ENCODE peak calls at places on chromosomes 5 and 9, in ten cellular contexts. F, V, G, R, I, X, D, N, B and O are unnamed samples.

GRCh38 chr5:128225245-128226030 is 141.9 kb downstream of the SLC12A2 start:
- DNase-seq in G (no peak), X (no peak), B (no peak), V (no peak), R (no peak), I (no peak), N (no peak), D (peak), F (no peak), O (no peak)

GRCh38 chr5:135233477-135233876 is 165.6 kb downstream of the MACROH2A1 start:
- DNase-seq in G (no peak), X (no peak), B (no peak), D (no peak), V (no peak), F (no peak), N (no peak), I (no peak), R (no peak), O (no peak)

GRCh38 chr9:25117791-25118190 is 560.5 kb downstream of the TUSC1 start:
- DNase-seq in V (no peak), G (no peak), D (no peak), F (no peak), B (no peak), X (no peak), R (no peak), I (no peak), N (no peak), O (no peak)

GRCh38 chr9:35740243-35740642 is 7.8 kb downstream of the CREB3 start:
- DNase-seq in F (no peak), G (no peak), B (no peak), D (no peak), R (no peak), N (no peak), I (no peak), X (no peak), V (no peak), O (no peak)

GRCh38 chr5:107772418-107773310 is 101.9 kb upstream of the EFNA5 start:
- DNase-seq in D (no peak), G (no peak), F (no peak), I (no peak), B (no peak), R (no peak), N (no peak), V (no peak), X (no peak), O (peak)

GRCh38 chr9:136451221-136451877 is 11.7 kb upstream of the INPP5E start:
- DNase-seq in G (no peak), I (no peak), B (no peak), N (no peak), R (no peak), D (no peak), V (no peak), F (no peak), X (no peak), O (no peak)

GRCh38 chr5:42759456-42759855 is 2.8 kb downstream of the CCDC152 start:
- DNase-seq in G (no peak), F (no peak), N (peak), D (no peak), V (no peak), R (no peak), X (no peak), B (no peak), I (no peak), O (no peak)

GRCh38 chr9:76472925-76473324 is 13.9 kb downstream of the GCNT1 start:
- DNase-seq in V (peak), N (peak), F (no peak), G (no peak), B (no peak), D (peak), I (no peak), R (no peak), X (no peak), O (no peak)

GRCh38 chr5:74870299-74871067 is 4.3 kb upstream of the FAM169A start:
- DNase-seq in D (no peak), B (no peak), V (no peak), X (no peak), N (no peak), G (no peak), I (no peak), R (peak), F (no peak), O (peak)

GRCh38 chr9:94553029-94553938 is 1.6 kb upstream of the PCAT7 start:
- DNase-seq in B (peak), X (no peak), N (no peak), V (peak), F (no peak), I (no peak), G (no peak), D (no peak), R (no peak), O (no peak)

GRCh38 chr9:114717908-114718486 is 36.0 kb upstream of the TEX48 start:
- DNase-seq in X (no peak), V (no peak), N (no peak), F (no peak), B (no peak), G (no peak), R (no peak), D (no peak), I (no peak), O (no peak)

GRCh38 chr5:15003511-15003920 is 131.9 kb upstream of the ANKH start:
- DNase-seq in I (no peak), N (peak), F (peak), D (peak), G (peak), R (peak), X (peak), B (peak), V (peak), O (peak)

GRCh38 chr9:87064311-87064710 is 117.0 kb upstream of the GAS1 start:
- DNase-seq in N (no peak), F (no peak), V (no peak), R (no peak), X (no peak), B (no peak), G (no peak), I (no peak), D (no peak), O (no peak)

GRCh38 chr5:61100425-61100824 is 61.8 kb downstream of the SMIM15 start:
- DNase-seq in D (no peak), F (no peak), X (no peak), G (no peak), V (no peak), R (no peak), B (no peak), N (no peak), I (no peak), O (no peak)

GRCh38 chr5:107284822-107285510 is 385.8 kb downstream of the EFNA5 start:
- DNase-seq in F (no peak), G (no peak), N (no peak), B (no peak), D (peak), V (no peak), R (no peak), I (no peak), X (peak), O (no peak)

GRCh38 chr9:88196456-88196855 is 58.2 kb upstream of the SPATA31C2 start:
- DNase-seq in N (no peak), G (no peak), X (no peak), V (no peak), F (no peak), R (no peak), B (no peak), D (no peak), I (no peak), O (no peak)

GRCh38 chr5:80755634-80756033 is 100.9 kb upstream of the DHFR start:
- DNase-seq in G (no peak), V (no peak), B (no peak), I (no peak), F (no peak), X (no peak), N (no peak), D (peak), R (no peak), O (no peak)

GRCh38 chr9:72577212-72577753 is 55.9 kb downstream of the TMC1 start:
- DNase-seq in F (peak), N (peak), G (peak), I (no peak), V (no peak), D (peak), B (no peak), R (peak), X (peak), O (peak)

GRCh38 chr9:124284940-124285441 is 27.2 kb downstream of the NEK6 start:
- DNase-seq in N (peak), G (no peak), F (no peak), R (peak), I (no peak), X (peak), V (no peak), B (no peak), D (peak), O (no peak)

GRCh38 chr5:124905256-124905655 is 158.8 kb upstream of the ZNF608 start:
- DNase-seq in F (no peak), G (no peak), X (no peak), I (no peak), N (no peak), B (no peak), R (no peak), V (no peak), D (no peak), O (no peak)

GRCh38 chr5:149760700-149761187 is 30.6 kb downstream of the PPARGC1B start:
- DNase-seq in B (no peak), R (no peak), D (peak), V (no peak), G (no peak), I (no peak), F (no peak), X (no peak), N (no peak), O (no peak)

GRCh38 chr5:52693279-52693678 is 94.4 kb upstream of the ITGA1 start:
- DNase-seq in X (peak), G (no peak), D (peak), V (peak), R (no peak), F (no peak), I (no peak), N (peak), B (peak), O (peak)

GRCh38 chr9:7150153-7150890 is 392.5 kb downstream of the KDM4C start:
- DNase-seq in R (no peak), N (no peak), B (no peak), G (no peak), F (no peak), X (no peak), I (no peak), V (peak), D (no peak), O (no peak)

GRCh38 chr9:93595861-93596365 is 19.5 kb downstream of the PHF2 start:
- DNase-seq in V (no peak), I (no peak), R (no peak), B (no peak), D (no peak), F (no peak), N (no peak), G (no peak), X (no peak), O (no peak)

GRCh38 chr5:168159425-168159824 is 132.0 kb upstream of the WWC1 start:
- DNase-seq in V (peak), B (no peak), G (no peak), R (no peak), F (no peak), N (no peak), D (no peak), I (no peak), X (no peak), O (no peak)

GRCh38 chr5:128305341-128305740 is 221.8 kb downstream of the SLC12A2 start:
- DNase-seq in B (no peak), F (no peak), G (no peak), X (peak), V (no peak), R (no peak), I (no peak), D (no peak), N (no peak), O (no peak)

GRCh38 chr5:152305525-152305924 is 99.6 kb downstream of the NMUR2 start:
- DNase-seq in I (no peak), F (no peak), G (no peak), N (no peak), V (no peak), R (no peak), D (no peak), X (no peak), B (peak), O (no peak)

GRCh38 chr9:113131689-113132151 is 19.1 kb upstream of the SLC31A2 start:
- DNase-seq in V (no peak), N (peak), D (peak), X (peak), F (peak), I (no peak), R (no peak), G (no peak), B (no peak), O (peak)

GRCh38 chr5:92401492-92401891 is 1018.4 kb upstream of the ARRDC3 start:
- DNase-seq in F (no peak), V (no peak), I (no peak), G (no peak), B (no peak), D (peak), R (no peak), N (peak), X (peak), O (peak)

GRCh38 chr5:146005264-146005663 is 68.9 kb downstream of the SH3RF2 start:
- DNase-seq in I (no peak), X (no peak), D (no peak), B (no peak), V (no peak), R (no peak), F (no peak), N (no peak), G (no peak), O (no peak)

GRCh38 chr5:2200261-2200965 is 317.7 kb upstream of the IRX4 start:
- DNase-seq in V (peak), X (no peak), N (no peak), B (no peak), F (no peak), D (no peak), G (no peak), I (no peak), R (no peak), O (no peak)

GRCh38 chr9:30943446-30944232 is 1440.8 kb upstream of the ACO1 start:
- DNase-seq in B (no peak), D (no peak), F (no peak), X (no peak), I (no peak), R (no peak), G (no peak), V (no peak), N (no peak), O (no peak)

GRCh38 chr5:56112526-56113121 is 117.9 kb upstream of the IL6ST start:
- DNase-seq in X (peak), V (no peak), G (no peak), F (no peak), D (no peak), B (no peak), R (no peak), N (peak), I (no peak), O (peak)

GRCh38 chr5:107010060-107010459 is 660.7 kb downstream of the EFNA5 start:
- DNase-seq in D (no peak), X (no peak), G (no peak), V (no peak), B (no peak), I (no peak), F (no peak), N (no peak), R (no peak), O (no peak)

GRCh38 chr5:105695916-105696315 is 1974.8 kb downstream of the EFNA5 start:
- DNase-seq in R (no peak), N (no peak), B (no peak), D (no peak), I (no peak), F (no peak), X (no peak), V (no peak), G (no peak), O (no peak)

GRCh38 chr5:68290260-68290674 is 74.7 kb downstream of the PIK3R1 start:
- DNase-seq in V (peak), F (no peak), X (peak), B (no peak), G (peak), N (peak), D (peak), I (no peak), R (no peak), O (peak)

GRCh38 chr5:133423618-133424282 is 188.6 kb downstream of the FSTL4 start:
- DNase-seq in D (peak), F (peak), B (peak), N (peak), R (no peak), X (peak), G (no peak), V (peak), I (peak), O (peak)
- H3K4me3 ChIP-seq in D (no peak), F (no peak), B (no peak), N (no peak), R (no peak), X (no peak), G (no peak), V (no peak), I (no peak), O (peak)

GRCh38 chr9:38422555-38423245 is 1.6 kb downstream of the IGFBPL1 start:
- DNase-seq in R (no peak), F (no peak), N (no peak), D (no peak), B (no peak), I (no peak), G (no peak), V (no peak), X (no peak), O (no peak)
- H3K4me3 ChIP-seq in R (no peak), F (no peak), N (no peak), D (no peak), B (peak), I (no peak), G (no peak), V (no peak), X (no peak), O (no peak)

GRCh38 chr9:129142115-129142514 is 30.9 kb downstream of the PTPA start:
- DNase-seq in I (no peak), N (no peak), X (no peak), V (no peak), B (no peak), R (no peak), G (no peak), D (no peak), F (no peak), O (no peak)

GRCh38 chr9:129140397-129141065 is 29.3 kb downstream of the PTPA start:
- DNase-seq in G (no peak), I (peak), D (peak), F (no peak), R (no peak), N (peak), X (peak), B (peak), V (peak), O (peak)

GRCh38 chr9:129142536-129142935 is 31.3 kb downstream of the PTPA start:
- DNase-seq in I (no peak), X (no peak), N (no peak), V (no peak), R (no peak), G (no peak), B (no peak), F (no peak), D (no peak), O (no peak)

GRCh38 chr9:129139993-129140396 is 28.8 kb downstream of the PTPA start:
- DNase-seq in N (peak), B (peak), V (peak), R (peak), G (peak), F (peak), I (peak), X (peak), D (peak), O (peak)

DNA sequence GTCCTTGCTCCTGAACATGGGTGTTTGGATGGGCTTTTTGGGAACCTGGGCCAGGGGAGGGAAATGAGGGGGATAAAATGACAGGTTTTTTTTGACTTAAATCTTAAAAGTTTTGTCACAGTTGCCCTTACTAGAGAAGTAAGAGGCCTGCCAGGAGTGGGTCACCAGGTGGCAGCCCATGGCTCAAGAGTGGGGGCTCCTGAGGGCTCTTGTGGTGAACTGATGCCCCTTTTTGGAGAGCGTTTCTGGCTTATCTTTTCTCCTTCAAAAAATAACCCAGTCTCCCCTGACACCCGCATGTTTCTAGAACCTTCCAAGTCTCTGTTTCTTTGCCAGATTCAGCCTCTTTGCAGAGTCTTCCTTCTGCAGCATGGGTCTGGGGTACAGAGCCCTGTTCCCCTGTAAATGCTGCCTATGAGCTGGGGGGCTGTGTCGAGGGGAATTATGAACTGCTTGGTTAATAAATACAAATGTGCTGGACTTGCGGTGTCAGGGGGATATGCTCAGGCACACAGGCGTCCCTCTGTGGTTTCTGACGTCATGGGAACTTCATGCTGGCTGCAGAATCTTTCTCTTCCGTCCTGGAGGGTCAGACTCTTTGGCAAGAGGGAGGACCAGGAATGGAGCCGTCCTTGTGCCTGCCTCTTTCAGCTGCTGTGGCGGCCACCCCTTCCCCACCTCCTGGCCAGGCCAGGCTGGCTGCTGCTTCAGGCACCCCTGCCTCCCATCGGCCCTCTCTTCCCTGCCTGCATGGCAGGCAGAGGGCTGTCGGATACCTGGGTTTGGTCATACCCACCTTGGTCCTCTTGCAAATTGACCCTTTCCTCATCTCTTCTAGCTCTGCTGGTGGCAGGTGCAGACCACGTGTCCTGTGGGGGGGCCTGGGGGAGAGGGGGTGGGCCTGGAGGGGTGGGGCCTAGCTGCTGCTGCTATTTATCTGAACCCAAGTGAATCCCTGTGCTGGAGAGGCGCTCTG is 30.1 kb downstream of the PTPA start:
- DNase-seq in I (peak), D (peak), N (peak), B (peak), V (peak), G (peak), F (no peak), X (peak), R (peak), O (peak)
- H3K4me3 ChIP-seq in I (peak), D (peak), N (peak), B (no peak), V (peak), G (peak), F (peak), X (peak), R (peak), O (peak)

GRCh38 chr9:131583836-131584555 is 38.7 kb downstream of the PRRT1B start:
- DNase-seq in G (no peak), R (no peak), V (no peak), B (no peak), X (no peak), D (no peak), N (no peak), I (no peak), F (no peak), O (no peak)

GRCh38 chr9:131585375-131585774 is 40.1 kb downstream of the PRRT1B start:
- DNase-seq in I (peak), F (no peak), X (peak), N (peak), B (no peak), V (no peak), R (no peak), D (no peak), G (no peak), O (no peak)

GRCh38 chr9:131583342-131583645 is 38.0 kb downstream of the PRRT1B start:
- DNase-seq in I (no peak), F (no peak), N (no peak), R (no peak), X (no peak), B (no peak), D (no peak), V (no peak), G (no peak), O (no peak)

GRCh38 chr9:131582466-131583341 is 37.4 kb downstream of the PRRT1B start:
- DNase-seq in V (no peak), N (no peak), G (no peak), D (no peak), B (no peak), X (no peak), F (no peak), R (no peak), I (no peak), O (no peak)

DNA sequence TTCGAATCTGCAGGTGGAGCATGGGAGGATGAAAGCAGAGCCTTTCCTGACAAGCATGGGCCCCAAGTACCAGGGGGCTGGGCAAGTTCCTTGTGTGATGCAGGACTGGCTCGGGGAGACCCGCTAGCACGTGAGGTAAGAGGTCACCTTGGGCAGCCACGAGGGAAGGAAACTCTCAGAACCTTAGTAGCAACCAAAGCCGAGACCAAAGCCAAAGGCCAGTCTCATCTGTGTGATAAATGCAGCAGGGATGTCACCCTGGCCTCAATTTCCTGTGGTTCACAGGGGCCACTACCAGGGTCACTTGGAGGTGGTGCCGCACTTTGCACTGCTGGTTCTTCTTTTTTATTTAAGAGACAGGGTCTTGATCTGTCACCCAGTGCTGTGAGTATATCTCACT is 39.5 kb downstream of the PRRT1B start:
- DNase-seq in X (no peak), F (no peak), B (no peak), D (no peak), G (no peak), R (no peak), V (no peak), N (no peak), I (no peak), O (no peak)
- H3K4me3 ChIP-seq in X (no peak), F (no peak), B (no peak), D (no peak), G (no peak), R (no peak), V (no peak), N (no peak), I (no peak), O (no peak)